ENCODE peak calls at places on chromosomes 6 and 20, in ten cellular contexts. M is PC-3, W is bronchial epithelial cell, S is endothelial cell of umbilical vein, E is colonic mucosa, B is CD14-positive monocyte, I is uterus, P is HFFc6, F is GM13976, D is B cell. T is an unnamed sample.

GRCh38 chr20:46408281-46408731 is 1.9 kb upstream of the ELMO2 start:
- DNase-seq in W (peak), I (no peak), B (no peak), M (peak), S (no peak), P (no peak), F (no peak), D (no peak), E (no peak), T (no peak)

GRCh38 chr6:170096191-170096802 is 194.6 kb downstream of the DLL1 start:
- DNase-seq in M (no peak), P (no peak), W (no peak), B (peak), F (no peak), S (no peak), E (no peak), D (no peak), I (no peak), T (no peak)

GRCh38 chr6:17472653-17473183 is 79.3 kb downstream of the CAP2 start:
- DNase-seq in D (no peak), E (no peak), B (no peak), P (peak), F (no peak), M (peak), I (no peak), S (no peak), W (no peak), T (no peak)

GRCh38 chr20:64010711-64011237 is 25.2 kb upstream of the C20orf204 start:
- DNase-seq in E (no peak), W (no peak), S (no peak), B (no peak), M (peak), F (no peak), P (no peak), I (no peak), D (no peak), T (no peak)

GRCh38 chr6:10518461-10519216 is 2.5 kb upstream of the GCNT2 start:
- DNase-seq in I (no peak), E (peak), W (peak), P (peak), F (no peak), M (peak), D (no peak), S (peak), B (no peak), T (no peak)

GRCh38 chr6:89433637-89434499 is 916 bp downstream of the ANKRD6 start:
- DNase-seq in W (no peak), E (peak), B (peak), F (peak), D (peak), S (no peak), M (no peak), I (peak), P (no peak), T (peak)

GRCh38 chr6:90263653-90264052 is 33.0 kb downstream of the BACH2 start:
- DNase-seq in P (no peak), F (no peak), B (no peak), S (no peak), E (no peak), M (peak), I (no peak), D (no peak), W (no peak), T (no peak)

GRCh38 chr6:32060966-32061655 is 22.9 kb downstream of the CYP21A2 start:
- DNase-seq in D (no peak), M (no peak), W (no peak), I (no peak), E (no peak), F (no peak), P (no peak), S (no peak), B (peak), T (no peak)

GRCh38 chr6:29005183-29005885 is at the start of gene ZNF311:
- DNase-seq in F (no peak), I (peak), W (peak), B (no peak), S (peak), E (peak), P (no peak), M (peak), D (no peak), T (no peak)

GRCh38 chr6:136607204-136607931 is 57.1 kb upstream of the MAP7 start:
- DNase-seq in S (peak), M (peak), D (no peak), B (no peak), E (peak), F (no peak), I (no peak), W (peak), P (no peak), T (no peak)

GRCh38 chr6:15627829-15628228 is 35.0 kb downstream of the DTNBP1 start:
- DNase-seq in P (no peak), D (no peak), E (no peak), S (peak), I (no peak), W (no peak), F (no peak), B (no peak), M (no peak), T (no peak)

GRCh38 chr6:16989382-16989781 is 112.5 kb upstream of the STMND1 start:
- DNase-seq in D (no peak), W (no peak), I (no peak), B (no peak), E (no peak), M (no peak), F (no peak), P (no peak), S (no peak), T (no peak)

GRCh38 chr20:2807019-2807418 is 6.6 kb upstream of the CPXM1 start:
- DNase-seq in F (no peak), W (no peak), I (no peak), D (no peak), P (no peak), M (no peak), B (no peak), S (no peak), E (no peak), T (no peak)

GRCh38 chr6:143397229-143398222 is 53.0 kb downstream of the ADAT2 start:
- DNase-seq in B (no peak), F (no peak), S (peak), D (no peak), M (peak), E (peak), I (peak), W (peak), P (peak), T (no peak)

GRCh38 chr6:117491916-117492315 is 9.4 kb downstream of the DCBLD1 start:
- DNase-seq in B (no peak), S (peak), D (no peak), M (peak), W (peak), F (no peak), I (no peak), P (peak), E (no peak), T (no peak)

GRCh38 chr6:103122766-103123601 is 1729.5 kb downstream of the GRIK2 start:
- DNase-seq in E (peak), S (peak), F (peak), M (peak), P (peak), W (peak), D (no peak), B (no peak), I (no peak), T (peak)

GRCh38 chr6:165821754-165822153 is 158.7 kb upstream of the PDE10A start:
- DNase-seq in F (no peak), M (peak), D (no peak), P (no peak), B (no peak), S (no peak), I (no peak), E (no peak), W (peak), T (no peak)

GRCh38 chr20:48708630-48709029 is 119.2 kb downstream of the PREX1 start:
- DNase-seq in D (no peak), M (no peak), I (no peak), W (no peak), S (no peak), E (no peak), P (no peak), F (no peak), B (no peak), T (no peak)

GRCh38 chr20:23920936-23921335 is 41.4 kb upstream of the CST5 start:
- DNase-seq in B (no peak), P (no peak), D (no peak), E (no peak), F (no peak), I (no peak), W (no peak), S (no peak), M (peak), T (no peak)

GRCh38 chr6:22078802-22079545 is 217.9 kb downstream of the PRL start:
- DNase-seq in E (no peak), I (no peak), D (no peak), M (no peak), B (no peak), W (no peak), S (no peak), F (no peak), P (no peak), T (no peak)

GRCh38 chr6:85923013-85923430 is 280.3 kb upstream of the SYNCRIP start:
- DNase-seq in D (no peak), I (no peak), E (peak), P (peak), M (peak), W (peak), F (peak), B (no peak), S (peak), T (peak)

GRCh38 chr6:166253277-166254229 is 54.6 kb downstream of the PRR18 start:
- DNase-seq in M (no peak), S (no peak), B (no peak), D (no peak), I (no peak), W (no peak), F (peak), E (no peak), P (no peak), T (no peak)

GRCh38 chr6:33959661-33960344 is 156.0 kb upstream of the MLN start:
- DNase-seq in I (no peak), M (peak), B (no peak), P (no peak), E (no peak), W (peak), S (no peak), D (peak), F (no peak), T (no peak)

GRCh38 chr6:33956206-33956605 is 152.4 kb upstream of the MLN start:
- DNase-seq in W (no peak), E (no peak), I (no peak), B (no peak), M (no peak), S (no peak), P (no peak), F (no peak), D (peak), T (no peak)

GRCh38 chr6:33958863-33959651 is 155.3 kb upstream of the MLN start:
- DNase-seq in B (no peak), F (no peak), D (peak), W (no peak), E (no peak), M (no peak), I (no peak), S (no peak), P (no peak), T (no peak)

GRCh38 chr6:33957391-33958207 is 153.8 kb upstream of the MLN start:
- DNase-seq in E (no peak), D (peak), B (no peak), W (no peak), P (no peak), M (no peak), S (no peak), I (no peak), F (no peak), T (no peak)

GRCh38 chr6:33958208-33958862 is 154.5 kb upstream of the MLN start:
- DNase-seq in M (peak), E (peak), W (no peak), D (peak), F (no peak), P (no peak), I (no peak), B (no peak), S (no peak), T (no peak)
- TF ChIP-seq CTCF in M (peak), E (no peak), W (peak), D (no peak), F (peak), P (peak), I (no peak), B (no peak), S (peak), T (peak)

DNA sequence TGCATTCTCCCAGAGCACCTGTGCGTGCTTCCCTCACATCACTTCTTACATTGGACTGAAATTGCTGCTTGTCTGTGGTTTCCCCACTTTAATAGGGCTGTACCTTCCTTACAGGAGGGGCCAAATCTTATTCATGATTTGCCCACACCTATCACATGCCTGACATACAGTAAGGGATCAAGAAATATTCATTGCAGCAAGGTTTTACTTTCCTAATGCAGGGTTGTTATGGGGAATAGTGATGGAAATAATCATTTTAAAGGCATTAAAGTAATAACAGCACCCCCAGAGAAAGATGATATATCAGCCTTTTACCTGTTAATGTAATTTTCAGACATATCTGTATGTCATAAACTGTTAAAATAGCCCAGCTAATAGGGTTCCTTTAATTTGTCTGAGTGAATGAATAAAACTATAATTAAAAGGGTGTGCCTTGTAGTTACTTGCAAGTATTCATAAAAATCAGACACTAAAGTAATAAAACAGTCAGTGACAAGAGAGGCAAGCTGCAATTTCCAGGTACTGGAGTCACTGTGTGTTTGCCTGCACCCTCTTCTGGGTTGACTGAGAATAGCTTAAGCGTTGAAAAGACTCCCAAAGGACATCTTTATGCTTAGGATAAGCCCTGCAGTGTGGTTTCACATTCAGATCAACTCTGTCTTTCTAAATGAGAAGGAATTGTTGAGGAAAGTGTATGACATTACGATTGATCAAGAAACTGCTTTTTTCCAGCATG is 182.7 kb downstream of the PHACTR1 start:
- DNase-seq in E (no peak), D (no peak), W (no peak), B (no peak), F (no peak), S (no peak), P (no peak), M (no peak), I (no peak), T (no peak)
- TF ChIP-seq CTCF in E (no peak), D (no peak), W (no peak), B (no peak), F (no peak), S (no peak), P (no peak), M (no peak), I (no peak), T (no peak)

GRCh38 chr6:106966229-106966628 is 8.3 kb downstream of the CD24 start:
- DNase-seq in M (no peak), S (no peak), P (no peak), W (no peak), B (no peak), D (no peak), E (no peak), F (no peak), I (no peak), T (no peak)
- TF ChIP-seq CTCF in M (no peak), S (no peak), P (peak), W (peak), B (no peak), D (no peak), E (no peak), F (no peak), I (no peak), T (no peak)

GRCh38 chr6:138991206-138991605 is 3.2 kb upstream of the REPS1 start:
- DNase-seq in M (no peak), B (no peak), I (no peak), W (no peak), F (no peak), S (no peak), D (no peak), P (no peak), E (no peak), T (no peak)
- TF ChIP-seq CTCF in M (no peak), B (no peak), I (no peak), W (no peak), F (no peak), S (no peak), D (no peak), P (no peak), E (no peak), T (no peak)

GRCh38 chr6:154508573-154509375 is 1.7 kb downstream of the CNKSR3 start:
- DNase-seq in P (no peak), W (peak), M (peak), E (peak), S (peak), I (no peak), D (no peak), F (no peak), B (no peak), T (no peak)

GRCh38 chr6:154511735-154512097 is 1.2 kb upstream of the CNKSR3 start:
- DNase-seq in F (no peak), P (no peak), I (no peak), M (no peak), E (no peak), B (no peak), S (no peak), D (no peak), W (no peak), T (no peak)

GRCh38 chr6:154507209-154507898 is 3.1 kb downstream of the CNKSR3 start:
- DNase-seq in I (no peak), B (no peak), P (no peak), E (peak), W (no peak), F (no peak), D (no peak), S (no peak), M (no peak), T (no peak)

GRCh38 chr6:154510144-154510905 is at the start of gene CNKSR3:
- DNase-seq in D (no peak), F (peak), W (peak), M (peak), I (peak), B (no peak), P (peak), S (peak), E (peak), T (peak)

DNA sequence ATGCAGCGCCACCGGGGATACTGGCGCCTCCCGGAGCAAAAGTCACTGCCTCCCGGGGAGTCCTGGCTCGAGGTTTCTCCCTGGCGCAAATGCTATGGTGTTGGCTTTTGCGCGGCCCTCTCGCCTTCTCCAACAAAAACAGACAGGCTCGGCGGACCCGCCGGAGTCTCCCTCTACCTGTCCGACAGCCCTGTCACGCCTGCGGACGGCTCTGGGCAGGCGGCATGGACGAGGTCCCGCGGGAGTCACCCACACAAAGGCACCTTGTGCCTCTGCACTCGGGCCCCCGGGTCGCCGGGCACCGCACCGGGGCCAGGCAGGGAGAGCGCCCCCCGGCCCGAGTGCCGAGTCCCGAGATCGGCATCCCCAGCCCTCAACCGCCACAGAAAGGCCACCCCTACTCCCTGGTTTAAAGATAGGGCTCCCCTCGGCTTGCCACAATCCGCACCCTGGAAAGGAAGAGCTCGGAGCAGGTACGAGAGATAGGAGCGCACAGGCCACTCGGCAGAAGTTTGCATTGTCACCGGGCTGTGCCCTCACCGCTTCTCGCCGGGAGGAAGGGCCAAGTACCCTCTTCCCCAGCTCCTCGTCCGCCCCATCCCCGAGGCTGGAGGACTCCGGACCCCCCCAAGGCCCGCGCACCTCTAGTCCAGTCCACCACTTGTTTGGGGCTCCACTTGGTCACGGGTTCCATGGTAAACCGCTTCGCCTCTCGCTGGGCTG is 903 bp downstream of the CNKSR3 start:
- DNase-seq in W (no peak), I (peak), D (no peak), M (peak), S (peak), F (peak), E (peak), P (no peak), B (no peak), T (peak)
- TF ChIP-seq CTCF in W (no peak), I (no peak), D (no peak), M (no peak), S (peak), F (no peak), E (no peak), P (peak), B (no peak), T (no peak)

GRCh38 chr6:112010328-112010727 is 43.6 kb upstream of the CCN6 start:
- DNase-seq in B (no peak), E (no peak), P (peak), F (no peak), S (no peak), W (no peak), D (no peak), M (no peak), I (no peak), T (no peak)
- TF ChIP-seq CTCF in B (no peak), E (no peak), P (peak), F (no peak), S (no peak), W (no peak), D (no peak), M (peak), I (no peak), T (peak)